ENCODE peak calls at places on chromosome 15, in six cellular contexts. R, W, Z, J, G and Y are unnamed samples.

GRCh38 chr15:51322622-51323296 is 15.6 kb downstream of the CYP19A1 start:
- DNase-seq in G (no peak), J (no peak), R (no peak), W (no peak), Z (no peak), Y (no peak)

GRCh38 chr15:73755481-73755880 is 2.3 kb upstream of the INSYN1 start:
- DNase-seq in G (no peak), Z (no peak), R (no peak), W (no peak), J (no peak), Y (no peak)

GRCh38 chr15:85415779-85416178 is 35.4 kb downstream of the AKAP13 start:
- DNase-seq in R (no peak), W (no peak), J (no peak), G (no peak), Z (no peak), Y (no peak)

GRCh38 chr15:62254137-62254934 is 89.3 kb upstream of the C2CD4B start:
- DNase-seq in R (peak; percentile 34), G (no peak), W (peak; percentile 59), J (peak; percentile 42), Z (peak; percentile 66), Y (peak; percentile 33)

GRCh38 chr15:49187537-49188245 is 17.6 kb downstream of the GALK2 start:
- DNase-seq in G (no peak), W (no peak), R (no peak), Z (no peak), J (no peak), Y (no peak)

GRCh38 chr15:76533060-76533955 is 196.7 kb downstream of the ISL2 start:
- DNase-seq in J (no peak), R (no peak), Z (no peak), W (peak; percentile 81), G (no peak), Y (no peak)

GRCh38 chr15:35540885-35541284 is 5.1 kb downstream of the DPH6 start:
- DNase-seq in W (no peak), Z (no peak), R (no peak), G (no peak), J (no peak), Y (no peak)

GRCh38 chr15:80121546-80121945 is 31.3 kb upstream of the FAH start:
- DNase-seq in R (no peak), J (no peak), W (no peak), G (no peak), Z (peak; percentile 38), Y (no peak)

GRCh38 chr15:83398591-83398990 is 48.5 kb upstream of the SH3GL3 start:
- DNase-seq in J (no peak), Z (no peak), G (no peak), R (no peak), W (no peak), Y (no peak)

GRCh38 chr15:39213385-39213840 is 367.5 kb upstream of the THBS1 start:
- DNase-seq in J (no peak), G (no peak), Z (peak; percentile 52), R (peak; percentile 88), W (peak; percentile 94), Y (no peak)

GRCh38 chr15:45891766-45892165 is 256.9 kb downstream of the SQOR start:
- DNase-seq in G (no peak), W (no peak), J (no peak), R (no peak), Z (no peak), Y (no peak)

GRCh38 chr15:25182736-25183445 is 228.1 kb downstream of the SNRPN start:
- DNase-seq in Z (peak; percentile 4), R (no peak), G (no peak), W (no peak), J (no peak), Y (no peak)

GRCh38 chr15:101170568-101171350 is 81.1 kb downstream of the CHSY1 start:
- DNase-seq in W (no peak), G (no peak), Z (no peak), R (no peak), J (no peak), Y (no peak)

GRCh38 chr15:60973637-60974415 is 255.3 kb downstream of the RORA start:
- DNase-seq in Z (no peak), J (no peak), G (no peak), R (no peak), W (no peak), Y (no peak)

GRCh38 chr15:70284438-70285214 is 186.9 kb upstream of the TLE3 start:
- DNase-seq in Z (no peak), G (no peak), W (no peak), J (no peak), R (no peak), Y (no peak)

GRCh38 chr15:82072926-82073537 is 27.2 kb upstream of the MEX3B start:
- DNase-seq in R (no peak), Z (peak; percentile 45), G (no peak), W (no peak), J (no peak), Y (no peak)

GRCh38 chr15:90046289-90046688 is 45.2 kb downstream of the ZNF710 start:
- DNase-seq in G (no peak), R (no peak), W (no peak), J (no peak), Z (no peak), Y (no peak)

GRCh38 chr15:90829942-90830440 is 38.4 kb upstream of the FURIN start:
- DNase-seq in Z (no peak), R (no peak), W (no peak), G (no peak), J (no peak), Y (no peak)

GRCh38 chr15:61186905-61187865 is 41.9 kb downstream of the RORA start:
- DNase-seq in R (no peak), W (no peak), J (no peak), G (no peak), Z (no peak), Y (no peak)

GRCh38 chr15:27490867-27491595 is 520.0 kb downstream of the GABRG3 start:
- DNase-seq in J (no peak), G (no peak), R (no peak), W (no peak), Z (no peak), Y (no peak)

GRCh38 chr15:78315686-78316085 is 16.3 kb upstream of the SKIC8 start:
- DNase-seq in J (no peak), R (no peak), G (no peak), W (peak; percentile 47), Z (peak; percentile 58), Y (no peak)

GRCh38 chr15:46251873-46252272 is 617.0 kb downstream of the SQOR start:
- DNase-seq in R (no peak), J (no peak), G (no peak), W (no peak), Z (no peak), Y (no peak)

GRCh38 chr15:93866441-93866840 is 364.9 kb upstream of the MCTP2 start:
- DNase-seq in R (no peak), W (no peak), Z (no peak), J (no peak), G (no peak), Y (no peak)

GRCh38 chr15:91853501-91853967 is at the start of gene SLCO3A1:
- DNase-seq in R (no peak), W (no peak), G (no peak), Z (peak; percentile 12), J (peak; percentile 28), Y (peak; percentile 31)

GRCh38 chr15:26892119-26892518 is 25.3 kb downstream of the GABRA5 start:
- DNase-seq in R (no peak), W (no peak), J (no peak), Z (no peak), G (no peak), Y (no peak)

GRCh38 chr15:100330629-100331215 is 11.1 kb downstream of the ADAMTS17 start:
- DNase-seq in G (no peak), J (no peak), R (no peak), W (no peak), Z (no peak), Y (no peak)

GRCh38 chr15:24956131-24956838 is 1.5 kb downstream of the SNRPN start:
- DNase-seq in R (peak; percentile 39), J (peak; percentile 29), Z (peak; percentile 7), W (peak; percentile 59), G (peak; percentile 57), Y (peak; percentile 30)

DNA sequence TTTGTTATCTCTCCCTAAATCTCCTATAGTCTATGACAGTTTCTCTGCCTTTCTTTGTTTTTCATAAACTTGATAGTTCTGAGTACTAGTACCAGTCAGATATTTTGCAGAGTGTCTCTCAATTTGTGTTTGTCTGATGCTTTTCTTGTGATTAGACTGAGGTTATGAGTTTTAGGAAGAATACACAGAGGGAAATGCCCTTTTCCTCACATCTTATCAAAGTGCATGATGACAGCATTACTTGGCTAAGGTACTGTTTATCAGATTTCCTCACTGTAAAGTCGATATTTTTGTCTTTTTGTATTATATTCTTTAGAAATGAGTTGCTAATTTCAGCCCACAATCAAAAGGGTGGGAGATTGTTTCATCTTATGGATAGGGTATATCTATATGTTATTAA is 45.6 kb downstream of the GLCE start:
- DNase-seq in J (no peak), R (no peak), W (no peak), G (no peak), Z (no peak), Y (no peak)
- TF ChIP-seq POLR2A in J (no peak), R (no peak), W (no peak), G (no peak), Z (no peak), Y (no peak)

GRCh38 chr15:68536331-68537095 is 42.3 kb upstream of the CORO2B start:
- DNase-seq in W (no peak), J (no peak), G (no peak), R (no peak), Z (no peak), Y (no peak)
- TF ChIP-seq POLR2AphosphoS5 in W (no peak), J (no peak), G (no peak), R (no peak), Z (no peak), Y (no peak)

DNA sequence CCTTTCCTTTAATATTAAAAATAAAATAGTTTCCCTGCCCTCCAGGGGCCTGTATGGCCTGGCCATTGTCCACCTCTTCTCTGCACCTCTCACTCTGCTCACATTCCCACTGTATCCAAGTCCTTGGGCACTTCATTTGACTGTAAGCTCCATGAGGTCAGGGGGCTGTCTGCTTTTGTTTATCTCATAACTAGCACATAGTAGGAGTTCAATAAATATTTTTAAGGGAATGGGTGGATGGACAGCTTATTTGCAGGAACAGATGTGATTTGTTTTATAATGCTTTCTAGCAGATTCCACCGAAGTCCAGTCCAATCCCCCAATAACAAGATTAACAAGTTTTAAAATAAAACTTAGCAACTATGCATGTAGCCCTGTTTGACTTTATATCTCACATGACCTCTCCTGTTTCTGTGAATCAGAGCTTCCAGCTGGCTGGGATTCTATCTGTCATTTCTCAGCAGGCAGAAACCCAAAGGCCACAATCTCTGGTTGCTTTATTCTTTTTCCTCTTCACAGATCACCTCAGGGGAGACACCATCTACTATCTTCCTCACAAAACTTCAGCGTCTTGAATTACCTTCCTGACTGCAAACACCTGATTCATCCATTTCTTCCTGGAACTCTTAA is 123.0 kb upstream of the NR2F2 start:
- DNase-seq in R (no peak), Z (no peak), W (no peak), J (no peak), G (no peak), Y (no peak)
- TF ChIP-seq TAF1 in R (no peak), Z (no peak), W (no peak), J (no peak), G (no peak), Y (no peak)

DNA sequence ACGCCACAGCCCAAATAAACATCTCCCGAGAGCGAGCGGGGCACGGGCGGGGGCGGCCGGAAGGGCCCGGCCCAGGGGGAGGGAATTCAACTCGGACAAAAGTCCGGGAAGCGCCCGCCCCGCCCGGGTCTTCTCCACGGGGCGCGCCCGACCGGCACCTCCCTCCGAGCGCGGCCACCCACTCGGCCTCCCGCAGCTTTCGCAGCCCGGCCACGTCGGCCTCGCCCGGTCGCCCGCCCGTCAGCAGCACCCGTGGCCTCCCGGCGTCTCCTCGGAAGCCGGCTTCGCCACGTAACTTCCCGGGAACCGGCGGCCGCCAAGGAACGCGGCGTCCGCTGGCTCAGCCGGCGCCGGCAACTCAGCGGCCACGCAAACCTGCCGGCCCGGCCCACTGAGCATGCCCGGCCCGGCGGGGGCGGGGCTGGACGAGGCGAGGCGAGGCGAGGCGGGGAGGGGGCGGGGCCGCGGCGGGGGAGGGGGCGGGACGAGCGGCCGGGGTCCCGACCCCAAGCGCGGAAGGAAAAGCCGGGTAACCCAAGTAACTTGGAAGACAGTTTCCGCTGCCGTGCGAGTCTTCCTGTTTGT is at the start of gene TJP1:
- DNase-seq in J (no peak), Z (peak; percentile 83), G (no peak), W (peak; percentile 39), R (no peak), Y (no peak)
- TF ChIP-seq POLR2A in J (no peak), Z (peak; percentile 91), G (no peak), W (peak; percentile 79), R (peak; percentile 92), Y (no peak)